ENCODE peak calls at places on chromosomes 6 and 20, in six cellular contexts. O is testis, S is GM12865, Q is cardiac fibroblast, C is H9, N is vagina. H is an unnamed sample.
A peak's percentile ranks its signal among the peaks of the same experiment; 100 is the strongest.

GRCh38 chr6:108966855-108967755 is 118.9 kb downstream of the ARMC2 start:
- DNase-seq in Q (peak; percentile 69), O (no peak), N (no peak), C (peak; percentile 67), S (no peak), H (peak; percentile 57)

GRCh38 chr20:10313701-10314100 is 95.1 kb downstream of the SNAP25 start:
- DNase-seq in N (no peak), Q (peak; percentile 59), C (no peak), O (no peak), S (no peak), H (no peak)

GRCh38 chr6:168095171-168095691 is 16.2 kb upstream of the FRMD1 start:
- DNase-seq in Q (no peak), S (no peak), C (no peak), O (no peak), N (no peak), H (peak; percentile 12)

GRCh38 chr6:52065621-52066020 is 21.8 kb downstream of the PKHD1 start:
- DNase-seq in N (no peak), S (no peak), Q (no peak), O (no peak), C (no peak), H (no peak)

GRCh38 chr6:31525932-31526591 is 2.7 kb upstream of the MCCD1 start:
- DNase-seq in S (no peak), N (no peak), C (no peak), O (peak; percentile 0), Q (peak; percentile 72), H (no peak)

GRCh38 chr6:26520840-26521484 is 17.2 kb upstream of the HMGN4 start:
- DNase-seq in C (peak; percentile 86), N (no peak), S (peak; percentile 93), Q (peak; percentile 93), O (peak; percentile 93), H (peak; percentile 86)

GRCh38 chr6:73585566-73586415 is 65.0 kb upstream of the EEF1A1 start:
- DNase-seq in C (peak; percentile 48), O (peak; percentile 69), Q (peak; percentile 85), S (peak; percentile 84), N (no peak), H (no peak)

GRCh38 chr20:36305602-36306556 is at the start of gene DLGAP4:
- DNase-seq in Q (no peak), S (no peak), N (no peak), O (no peak), C (no peak), H (no peak)

GRCh38 chr20:43361526-43361925 is 96.2 kb upstream of the SRSF6 start:
- DNase-seq in C (no peak), Q (no peak), O (no peak), N (no peak), S (no peak), H (no peak)

GRCh38 chr20:32792316-32792715 is 27.4 kb upstream of the MAPRE1 start:
- DNase-seq in N (no peak), O (peak; percentile 32), S (peak; percentile 72), Q (peak; percentile 45), C (no peak), H (no peak)

GRCh38 chr6:40894962-40895799 is 143.8 kb downstream of the UNC5CL start:
- DNase-seq in O (peak; percentile 74), S (no peak), N (no peak), C (peak; percentile 87), Q (peak; percentile 56), H (peak; percentile 69)
- TF ChIP-seq CTCF in O (peak; percentile 43), S (no peak), N (no peak), C (peak; percentile 85), Q (peak; percentile 60), H (peak; percentile 8)

GRCh38 chr6:21522773-21523490 is 70.6 kb upstream of the SOX4 start:
- DNase-seq in C (peak; percentile 63), S (no peak), Q (no peak), N (no peak), O (no peak), H (peak; percentile 65)
- TF ChIP-seq CTCF in C (peak; percentile 67), S (no peak), Q (no peak), N (no peak), O (no peak), H (peak; percentile 47)

DNA sequence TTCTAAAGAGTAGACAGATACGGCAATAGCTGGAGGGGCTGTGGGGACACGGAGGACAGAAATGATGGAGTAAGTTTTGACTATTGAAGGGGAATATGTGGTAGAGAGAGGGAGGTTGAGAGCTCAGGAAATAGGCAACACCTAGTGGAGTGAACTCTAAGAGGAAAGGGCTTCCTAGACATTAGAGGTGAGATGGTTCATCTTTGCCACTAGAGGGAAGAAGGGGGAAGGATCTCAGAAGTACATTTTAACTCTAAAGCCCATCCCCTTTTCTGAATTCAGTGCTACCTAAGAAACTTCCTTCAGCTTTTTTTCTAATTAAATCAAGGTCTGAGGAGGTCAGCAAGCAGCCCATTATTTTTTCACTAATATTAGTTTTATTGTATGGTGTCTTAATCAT is 689.4 kb upstream of the MAP3K7 start:
- DNase-seq in Q (no peak), S (no peak), O (no peak), C (no peak), N (no peak), H (no peak)
- TF ChIP-seq CTCF in Q (no peak), S (peak; percentile 20), O (no peak), C (peak; percentile 74), N (no peak), H (peak; percentile 37)

DNA sequence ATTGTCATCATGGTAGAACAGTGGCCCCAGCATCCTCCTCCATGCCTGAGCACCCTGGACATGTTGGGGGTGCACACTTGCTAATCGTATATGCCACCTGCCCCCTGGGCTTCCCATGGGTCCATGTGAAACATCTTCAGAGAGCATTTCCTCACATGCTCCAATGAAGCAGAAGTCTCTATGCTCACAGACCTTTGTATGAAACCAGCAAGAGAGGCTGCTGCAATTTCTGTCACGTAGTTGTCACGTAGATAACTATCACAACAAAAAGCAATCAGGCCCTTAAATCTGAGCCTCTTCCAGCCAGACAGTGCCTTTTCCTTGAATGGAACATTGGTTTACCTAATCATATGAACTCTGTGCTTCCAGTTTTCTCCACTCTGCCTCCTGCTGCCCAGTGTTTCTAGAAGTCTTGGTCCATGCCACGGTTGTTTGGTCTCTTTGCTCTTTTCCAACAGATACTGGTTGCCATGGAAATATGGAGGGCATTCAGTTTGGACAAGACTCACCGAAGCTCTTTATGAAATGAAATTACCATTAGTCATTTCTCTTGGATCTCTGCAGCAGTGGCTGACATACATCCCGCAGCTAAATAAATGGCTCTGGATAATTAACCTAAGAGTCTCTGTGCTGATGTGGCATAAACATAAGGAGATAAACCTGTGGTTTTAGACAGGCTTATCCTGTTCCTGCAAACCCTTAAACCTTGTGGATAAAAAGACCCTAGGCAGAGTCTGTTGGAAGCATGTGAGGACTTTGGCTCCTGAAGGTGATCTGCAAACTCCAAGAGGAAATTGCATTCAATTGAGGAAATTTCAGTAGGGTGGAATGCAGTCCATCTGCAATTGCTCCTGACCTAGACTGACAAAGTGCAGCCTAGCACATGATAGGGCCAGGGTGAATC is 172.7 kb upstream of the SYNDIG1 start:
- DNase-seq in C (no peak), N (no peak), Q (no peak), S (no peak), O (no peak), H (no peak)
- TF ChIP-seq CTCF in C (no peak), N (no peak), Q (no peak), S (no peak), O (no peak), H (no peak)

GRCh38 chr6:170476360-170476759 is 76.7 kb downstream of the PSMB1 start:
- DNase-seq in O (no peak), N (no peak), C (no peak), Q (no peak), S (peak; percentile 40), H (no peak)

GRCh38 chr6:170483413-170483812 is 69.7 kb downstream of the PSMB1 start:
- DNase-seq in O (no peak), Q (no peak), C (no peak), N (no peak), S (no peak), H (no peak)

GRCh38 chr6:170475118-170475517 is 78.0 kb downstream of the PSMB1 start:
- DNase-seq in N (no peak), S (no peak), C (no peak), O (no peak), Q (no peak), H (no peak)

GRCh38 chr6:170485159-170485558 is 67.9 kb downstream of the PSMB1 start:
- DNase-seq in C (no peak), O (no peak), Q (peak; percentile 13), N (no peak), S (no peak), H (no peak)

GRCh38 chr6:170480045-170480714 is 72.9 kb downstream of the PSMB1 start:
- DNase-seq in N (no peak), S (no peak), C (peak; percentile 47), Q (peak; percentile 59), O (peak; percentile 29), H (no peak)
- TF ChIP-seq CTCF in N (no peak), S (no peak), C (peak; percentile 55), Q (peak; percentile 31), O (no peak), H (no peak)

DNA sequence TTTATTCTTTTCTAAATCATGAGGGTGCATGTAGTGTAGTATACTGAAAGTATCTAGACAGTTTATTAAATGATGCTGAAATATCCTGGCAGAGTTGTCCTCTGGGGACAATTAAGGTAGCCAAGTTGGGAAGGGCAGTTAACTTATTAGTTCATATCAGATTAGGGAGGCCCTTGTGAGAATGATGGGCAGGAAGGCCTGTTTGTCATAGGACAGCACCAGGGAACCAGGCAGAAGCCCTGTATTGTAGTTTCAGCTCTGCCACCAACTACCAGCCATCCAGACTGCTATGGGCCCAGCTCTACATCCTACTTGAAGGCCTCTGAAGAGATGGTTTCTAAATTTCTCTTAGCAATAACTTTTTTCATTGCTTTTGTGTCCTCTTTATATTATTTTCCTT is 4.0 kb downstream of the MYLIP start:
- DNase-seq in C (no peak), N (no peak), S (peak; percentile 40), O (peak; percentile 44), Q (no peak), H (no peak)
- TF ChIP-seq CTCF in C (no peak), N (no peak), S (no peak), O (no peak), Q (no peak), H (no peak)

GRCh38 chr6:134289204-134289575 is 28.7 kb downstream of the SGK1 start:
- DNase-seq in Q (no peak), S (no peak), C (no peak), O (no peak), N (no peak), H (no peak)

GRCh38 chr6:134296762-134297161 is 21.1 kb downstream of the SGK1 start:
- DNase-seq in O (no peak), Q (no peak), C (no peak), N (no peak), S (no peak), H (no peak)

GRCh38 chr6:134291156-134291555 is 26.8 kb downstream of the SGK1 start:
- DNase-seq in S (no peak), Q (no peak), N (no peak), C (no peak), O (no peak), H (no peak)

GRCh38 chr6:134295953-134296553 is 21.9 kb downstream of the SGK1 start:
- DNase-seq in N (no peak), Q (peak; percentile 99), S (peak; percentile 47), C (no peak), O (peak; percentile 85), H (no peak)

DNA sequence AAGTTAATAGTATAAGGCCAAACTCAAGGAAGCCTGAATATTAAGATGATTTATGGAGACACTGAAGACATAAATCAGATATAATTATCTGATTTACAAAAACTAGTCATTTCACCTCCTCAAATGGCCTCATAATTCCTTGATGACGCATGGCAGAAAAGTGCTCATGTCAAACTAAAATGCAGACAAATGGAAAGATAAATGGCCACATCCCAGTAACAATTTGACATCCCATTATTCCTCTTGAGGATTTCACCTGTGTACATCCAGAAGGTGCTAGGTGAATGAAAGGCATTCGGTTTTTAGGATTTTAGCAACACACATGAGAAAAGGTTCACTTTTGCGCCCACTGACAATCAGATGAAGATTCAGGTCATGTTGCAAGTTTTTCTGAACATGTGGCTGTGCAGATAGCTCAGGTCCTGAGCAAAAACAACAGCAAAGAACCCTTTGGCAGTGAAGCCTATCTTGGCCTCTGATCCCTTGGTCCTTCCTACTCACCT is 24.2 kb downstream of the SGK1 start:
- DNase-seq in O (no peak), N (no peak), C (no peak), Q (no peak), S (no peak), H (no peak)
- TF ChIP-seq CTCF in O (no peak), N (no peak), C (no peak), Q (no peak), S (no peak), H (no peak)

H was measured in glutamatergic neuron.